ENCODE peak calls at places on chromosomes 3 and 15, in nine cellular contexts. V is HL-60; D is CD8-positive, alpha-beta memory T cell; W is mesenchymal stem cell; B is MM.1S; Z is tibial artery; U is aorta; K is upper lobe of right lung; C is left lung. F is an unnamed sample.

GRCh38 chr3:192514754-192515660 is 212.3 kb downstream of the FGF12 start:
- DNase-seq in V (no peak), D (no peak), W (no peak), B (peak), Z (peak), U (peak), K (peak), C (peak), F (no peak)

GRCh38 chr15:68271854-68272471 is 5.6 kb upstream of the FEM1B start:
- DNase-seq in V (no peak), D (no peak), W (peak), B (no peak), Z (no peak), U (no peak), K (no peak), C (no peak), F (no peak)

GRCh38 chr3:143170043-143170442 is 50.5 kb downstream of the CHST2 start:
- DNase-seq in V (peak), D (no peak), W (no peak), B (no peak), Z (no peak), U (no peak), K (no peak), C (no peak), F (no peak)

GRCh38 chr3:116259984-116260383 is 185.3 kb downstream of the LSAMP start:
- DNase-seq in V (no peak), D (no peak), W (no peak), B (no peak), Z (no peak), U (no peak), K (no peak), C (no peak), F (no peak)

GRCh38 chr3:72660270-72661114 is 187.8 kb downstream of the SHQ1 start:
- DNase-seq in V (no peak), D (no peak), W (no peak), B (no peak), Z (no peak), U (no peak), K (no peak), C (no peak), F (no peak)

GRCh38 chr3:50562866-50563265 is 4.7 kb downstream of the C3orf18 start:
- DNase-seq in V (no peak), D (no peak), W (no peak), B (no peak), Z (no peak), U (no peak), K (no peak), C (no peak), F (no peak)

GRCh38 chr3:151567477-151567876 is 106.6 kb upstream of the IGSF10 start:
- DNase-seq in V (no peak), D (no peak), W (no peak), B (no peak), Z (no peak), U (no peak), K (no peak), C (no peak), F (no peak)

GRCh38 chr3:107450254-107450653 is 72.5 kb upstream of the BBX start:
- DNase-seq in V (no peak), D (no peak), W (peak), B (no peak), Z (no peak), U (no peak), K (no peak), C (no peak), F (no peak)

GRCh38 chr3:48474619-48475018 is 28.1 kb downstream of the ATRIP start:
- DNase-seq in V (no peak), D (no peak), W (no peak), B (no peak), Z (peak), U (no peak), K (no peak), C (no peak), F (no peak)

GRCh38 chr3:18098960-18099587 is 326.1 kb downstream of the SATB1 start:
- DNase-seq in V (no peak), D (no peak), W (peak), B (no peak), Z (no peak), U (no peak), K (no peak), C (no peak), F (no peak)

GRCh38 chr3:100776736-100777135 is 67.4 kb downstream of the TFG start:
- DNase-seq in V (no peak), D (no peak), W (no peak), B (no peak), Z (no peak), U (no peak), K (no peak), C (no peak), F (no peak)

GRCh38 chr3:71385040-71385685 is 198.4 kb downstream of the FOXP1 start:
- DNase-seq in V (no peak), D (no peak), W (no peak), B (no peak), Z (no peak), U (no peak), K (no peak), C (no peak), F (no peak)

GRCh38 chr3:142645236-142645793 is 49.1 kb downstream of the PLS1 start:
- DNase-seq in V (no peak), D (no peak), W (peak), B (no peak), Z (no peak), U (no peak), K (no peak), C (no peak), F (no peak)

GRCh38 chr15:82045179-82045891 is 483 bp downstream of the MEX3B start:
- DNase-seq in V (peak), D (no peak), W (peak), B (peak), Z (peak), U (peak), K (no peak), C (peak), F (no peak)

GRCh38 chr3:46365737-46366524 is 4.8 kb upstream of the CCR5 start:
- DNase-seq in V (no peak), D (no peak), W (no peak), B (no peak), Z (no peak), U (no peak), K (no peak), C (no peak), F (no peak)

GRCh38 chr15:71654714-71655174 is 155.6 kb upstream of the NR2E3 start:
- DNase-seq in V (no peak), D (no peak), W (no peak), B (no peak), Z (no peak), U (no peak), K (no peak), C (no peak), F (no peak)

GRCh38 chr3:102206506-102207145 is 228.2 kb upstream of the ZPLD1 start:
- DNase-seq in V (no peak), D (no peak), W (peak), B (no peak), Z (peak), U (peak), K (peak), C (no peak), F (no peak)

GRCh38 chr15:93111451-93111850 is 22.4 kb upstream of the RGMA start:
- DNase-seq in V (no peak), D (no peak), W (no peak), B (no peak), Z (no peak), U (no peak), K (no peak), C (no peak), F (no peak)

GRCh38 chr15:93205413-93205812 is 116.4 kb upstream of the RGMA start:
- DNase-seq in V (no peak), D (no peak), W (no peak), B (no peak), Z (no peak), U (no peak), K (no peak), C (no peak), F (no peak)

GRCh38 chr15:58344164-58345070 is 87.4 kb upstream of the LIPC start:
- DNase-seq in V (no peak), D (no peak), W (peak), B (no peak), Z (no peak), U (no peak), K (no peak), C (no peak), F (no peak)

GRCh38 chr3:13716540-13717221 is 163.2 kb downstream of the WNT7A start:
- DNase-seq in V (no peak), D (no peak), W (no peak), B (no peak), Z (peak), U (no peak), K (peak), C (no peak), F (no peak)

GRCh38 chr15:64426845-64427465 is 33.4 kb upstream of the ZNF609 start:
- DNase-seq in V (no peak), D (no peak), W (peak), B (peak), Z (no peak), U (no peak), K (no peak), C (no peak), F (peak)

GRCh38 chr15:90463381-90463780 is 66.3 kb upstream of the CRTC3 start:
- DNase-seq in V (no peak), D (no peak), W (peak), B (peak), Z (no peak), U (no peak), K (no peak), C (no peak), F (no peak)

GRCh38 chr3:189001559-189001958 is 170.2 kb upstream of the TPRG1 start:
- DNase-seq in V (no peak), D (no peak), W (peak), B (no peak), Z (no peak), U (no peak), K (no peak), C (no peak), F (no peak)

GRCh38 chr3:78703944-78704343 is 1063.9 kb downstream of the ROBO1 start:
- DNase-seq in V (no peak), D (no peak), W (no peak), B (no peak), Z (no peak), U (no peak), K (no peak), C (no peak), F (no peak)

GRCh38 chr3:43959498-43960447 is 269.0 kb downstream of the ABHD5 start:
- DNase-seq in V (no peak), D (no peak), W (no peak), B (no peak), Z (no peak), U (no peak), K (no peak), C (no peak), F (no peak)

GRCh38 chr15:31480356-31481058 is 153.9 kb downstream of the KLF13 start:
- DNase-seq in V (no peak), D (peak), W (no peak), B (no peak), Z (peak), U (no peak), K (peak), C (no peak), F (no peak)

GRCh38 chr15:74297867-74298266 is 61.7 kb downstream of the CCDC33 start:
- DNase-seq in V (no peak), D (no peak), W (no peak), B (no peak), Z (no peak), U (no peak), K (no peak), C (peak), F (no peak)

GRCh38 chr15:84982301-84982920 is 755 bp downstream of the PDE8A start:
- DNase-seq in V (peak), D (peak), W (peak), B (no peak), Z (peak), U (peak), K (peak), C (peak), F (no peak)

GRCh38 chr3:39192490-39193092 is at the start of gene XIRP1:
- DNase-seq in V (no peak), D (no peak), W (peak), B (no peak), Z (no peak), U (no peak), K (no peak), C (no peak), F (no peak)

GRCh38 chr3:88219138-88219792 is 69.5 kb downstream of the C3orf38 start:
- DNase-seq in V (peak), D (no peak), W (peak), B (peak), Z (no peak), U (no peak), K (no peak), C (no peak), F (peak)

GRCh38 chr15:37038036-37038715 is 62.2 kb downstream of the MEIS2 start:
- DNase-seq in V (no peak), D (no peak), W (no peak), B (no peak), Z (no peak), U (no peak), K (no peak), C (no peak), F (no peak)

GRCh38 chr15:58203537-58203936 is 65.4 kb downstream of the AQP9 start:
- DNase-seq in V (no peak), D (no peak), W (peak), B (no peak), Z (no peak), U (no peak), K (no peak), C (no peak), F (no peak)

GRCh38 chr15:57146394-57147140 is 228.1 kb downstream of the TCF12 start:
- DNase-seq in V (peak), D (no peak), W (peak), B (peak), Z (no peak), U (no peak), K (no peak), C (no peak), F (peak)

GRCh38 chr15:91942676-91943417 is 89.3 kb downstream of the SLCO3A1 start:
- DNase-seq in V (peak), D (peak), W (peak), B (peak), Z (peak), U (peak), K (peak), C (peak), F (peak)

GRCh38 chr15:98612490-98613110 is 35.7 kb upstream of the IGF1R start:
- DNase-seq in V (peak), D (no peak), W (no peak), B (no peak), Z (no peak), U (no peak), K (no peak), C (no peak), F (no peak)

GRCh38 chr3:102059145-102059943 is 210.0 kb downstream of the NFKBIZ start:
- DNase-seq in V (no peak), D (no peak), W (no peak), B (peak), Z (no peak), U (no peak), K (no peak), C (no peak), F (no peak)

GRCh38 chr3:15007681-15008141 is 57.4 kb downstream of the MRPS25 start:
- DNase-seq in V (no peak), D (no peak), W (peak), B (no peak), Z (no peak), U (no peak), K (no peak), C (no peak), F (no peak)

GRCh38 chr3:15009156-15009555 is 56.0 kb downstream of the MRPS25 start:
- DNase-seq in V (no peak), D (no peak), W (peak), B (no peak), Z (no peak), U (no peak), K (no peak), C (no peak), F (no peak)

GRCh38 chr3:15014606-15015328 is 50.3 kb downstream of the MRPS25 start:
- DNase-seq in V (no peak), D (no peak), W (no peak), B (no peak), Z (no peak), U (no peak), K (no peak), C (no peak), F (no peak)

GRCh38 chr3:15011174-15011573 is 53.9 kb downstream of the MRPS25 start:
- DNase-seq in V (no peak), D (no peak), W (peak), B (no peak), Z (no peak), U (no peak), K (no peak), C (no peak), F (no peak)

GRCh38 chr3:15010664-15011063 is 54.5 kb downstream of the MRPS25 start:
- DNase-seq in V (no peak), D (no peak), W (no peak), B (no peak), Z (no peak), U (no peak), K (no peak), C (no peak), F (no peak)
- H3K27ac ChIP-seq in V (no peak), D (no peak), W (no peak), B (no peak), Z (no peak), U (no peak), K (no peak), C (no peak), F (no peak)

DNA sequence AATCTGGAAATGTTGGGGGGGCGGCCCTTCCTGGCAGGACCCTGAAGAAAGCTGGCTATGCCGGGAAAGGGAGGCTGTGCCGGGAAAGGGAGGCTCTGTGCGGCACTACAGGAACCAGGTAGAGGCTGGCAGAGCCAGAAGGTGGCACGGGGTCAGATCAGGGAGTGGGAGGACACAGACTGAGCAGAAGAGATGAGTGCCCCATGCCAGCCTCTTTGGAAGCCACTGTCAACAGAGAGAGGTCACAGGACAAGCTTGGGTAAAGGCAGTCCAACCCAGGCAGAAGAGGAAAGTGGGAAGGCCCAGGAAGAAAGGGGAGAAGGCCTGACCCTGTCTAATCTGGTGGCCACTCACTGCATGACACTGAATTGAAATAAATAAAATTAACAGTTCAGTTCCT is 1.5 kb downstream of the C15orf62 start:
- DNase-seq in V (no peak), D (no peak), W (no peak), B (no peak), Z (no peak), U (no peak), K (no peak), C (no peak), F (no peak)
- H3K27ac ChIP-seq in V (no peak), D (no peak), W (no peak), B (no peak), Z (no peak), U (no peak), K (no peak), C (no peak), F (no peak)

GRCh38 chr3:149375164-149375823 is 2.2 kb downstream of the TM4SF1 start:
- DNase-seq in V (no peak), D (no peak), W (peak), B (no peak), Z (no peak), U (no peak), K (no peak), C (no peak), F (no peak)
- H3K27ac ChIP-seq in V (no peak), D (no peak), W (peak), B (no peak), Z (peak), U (no peak), K (peak), C (peak), F (no peak)

DNA sequence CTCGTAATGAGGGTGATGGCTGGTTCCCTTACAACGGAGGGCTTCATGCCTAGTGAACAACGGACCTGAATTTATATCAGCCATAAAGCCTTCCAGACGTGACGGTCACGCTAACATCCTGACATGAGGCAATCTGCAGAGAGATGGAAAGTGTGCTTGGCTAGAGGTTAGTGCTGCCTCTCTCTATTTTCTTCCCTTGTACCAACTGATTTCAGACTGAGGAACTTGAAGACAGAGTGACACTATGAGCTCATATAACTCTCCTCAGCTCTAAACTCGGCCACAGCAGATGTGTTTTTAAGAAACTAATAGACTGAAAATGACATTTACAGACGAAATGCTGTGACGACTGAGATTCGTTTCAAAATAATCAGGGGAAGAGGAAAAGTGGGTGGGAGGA is 122.4 kb downstream of the XXYLT1 start:
- DNase-seq in V (no peak), D (no peak), W (peak), B (no peak), Z (no peak), U (no peak), K (no peak), C (no peak), F (no peak)
- H3K27ac ChIP-seq in V (no peak), D (no peak), W (no peak), B (no peak), Z (no peak), U (no peak), K (peak), C (peak), F (no peak)

GRCh38 chr3:53191836-53192480 is 30.9 kb downstream of the PRKCD start:
- DNase-seq in V (no peak), D (no peak), W (no peak), B (no peak), Z (peak), U (no peak), K (peak), C (no peak), F (no peak)

GRCh38 chr3:53194218-53195065 is 33.4 kb downstream of the PRKCD start:
- DNase-seq in V (no peak), D (no peak), W (peak), B (no peak), Z (peak), U (peak), K (no peak), C (no peak), F (no peak)

GRCh38 chr3:53192608-53193007 is 31.6 kb downstream of the PRKCD start:
- DNase-seq in V (no peak), D (no peak), W (no peak), B (peak), Z (no peak), U (no peak), K (peak), C (no peak), F (no peak)

GRCh38 chr3:53195066-53195450 is 34.0 kb downstream of the PRKCD start:
- DNase-seq in V (no peak), D (no peak), W (no peak), B (no peak), Z (no peak), U (no peak), K (no peak), C (no peak), F (no peak)

DNA sequence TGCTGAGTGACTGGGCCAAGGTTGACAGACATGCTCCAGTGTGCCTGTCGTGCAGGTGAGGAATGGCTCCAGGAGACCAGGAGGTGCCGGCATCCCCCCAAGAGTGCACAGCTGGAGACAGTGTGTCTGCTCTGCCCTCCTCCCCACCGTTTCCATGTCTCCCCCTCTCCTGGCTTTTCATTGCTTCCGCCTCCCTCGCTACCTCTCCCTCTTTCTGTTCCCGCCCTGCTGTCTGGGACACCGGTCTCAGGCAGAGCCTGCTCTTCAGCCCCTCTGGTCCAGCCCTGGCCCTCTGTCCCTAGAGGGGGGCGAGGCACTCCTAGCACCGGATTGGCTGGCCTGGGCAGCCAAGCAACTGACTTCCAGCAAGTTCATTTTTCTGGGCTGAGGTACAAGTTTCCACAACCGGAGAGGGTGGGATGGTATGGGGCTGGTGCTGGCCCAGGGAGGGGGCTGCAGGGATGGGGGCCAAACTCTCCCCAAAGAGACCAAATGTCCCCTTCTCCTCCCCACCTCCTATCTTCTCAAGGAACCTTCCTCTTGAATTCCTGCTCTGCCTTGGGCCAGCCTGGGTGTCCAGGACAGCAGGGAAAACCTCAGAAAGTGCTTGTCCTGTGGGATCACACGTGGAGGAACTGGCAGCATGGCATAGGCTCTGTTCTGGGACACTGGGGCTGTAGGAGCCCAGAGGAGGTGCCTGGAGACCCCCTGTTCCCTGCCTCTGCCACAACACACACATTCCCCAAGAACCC is 32.6 kb downstream of the PRKCD start:
- DNase-seq in V (no peak), D (no peak), W (no peak), B (no peak), Z (peak), U (peak), K (peak), C (no peak), F (no peak)
- H3K27ac ChIP-seq in V (no peak), D (no peak), W (peak), B (no peak), Z (peak), U (peak), K (peak), C (peak), F (no peak)

GRCh38 chr3:54891540-54891897 is 36.3 kb downstream of the LRTM1 start:
- DNase-seq in V (no peak), D (no peak), W (peak), B (no peak), Z (peak), U (peak), K (peak), C (peak), F (peak)
- H3K27ac ChIP-seq in V (no peak), D (no peak), W (peak), B (no peak), Z (no peak), U (no peak), K (peak), C (peak), F (peak)